ENCODE peak calls at places on chromosomes 2 and 18, in seven cellular contexts. One of them, this sample, is unnamed.
A peak's percentile ranks its signal among the peaks of the same experiment; 100 is the strongest.

GRCh38 chr2:72131916-72132841 is 15.5 kb downstream of the CYP26B1 start:
- DNase-seq in GM10248: no peak
- DNase-seq in neural crest cell: no peak
- DNase-seq in progenitor cell of endocrine pancreas: no peak
- DNase-seq in neural progenitor cell: no peak
- DNase-seq in AG04450: no peak
- DNase-seq in tibial nerve: no peak
- DNase-seq in this sample: no peak

GRCh38 chr2:239190346-239190745 is 210.5 kb downstream of the HDAC4 start:
- DNase-seq in GM10248: no peak
- DNase-seq in neural crest cell: no peak
- DNase-seq in progenitor cell of endocrine pancreas: no peak
- DNase-seq in neural progenitor cell: no peak
- DNase-seq in tibial nerve: no peak
- DNase-seq in AG04450: no peak
- DNase-seq in this sample: no peak

GRCh38 chr2:45210466-45211195 is 201.4 kb upstream of the SIX2 start:
- DNase-seq in AG04450: peak; percentile 10
- DNase-seq in neural crest cell: no peak
- DNase-seq in tibial nerve: no peak
- DNase-seq in progenitor cell of endocrine pancreas: no peak
- DNase-seq in GM10248: no peak
- DNase-seq in neural progenitor cell: no peak
- DNase-seq in this sample: no peak

GRCh38 chr2:180696005-180696404 is 284.4 kb upstream of the UBE2E3 start:
- DNase-seq in tibial nerve: no peak
- DNase-seq in neural crest cell: no peak
- DNase-seq in neural progenitor cell: no peak
- DNase-seq in GM10248: no peak
- DNase-seq in AG04450: no peak
- DNase-seq in progenitor cell of endocrine pancreas: no peak
- DNase-seq in this sample: no peak

GRCh38 chr2:17538844-17539554 is 1.5 kb upstream of the VSNL1 start:
- DNase-seq in AG04450: no peak
- DNase-seq in tibial nerve: no peak
- DNase-seq in progenitor cell of endocrine pancreas: peak; percentile 66
- DNase-seq in neural progenitor cell: peak; percentile 87
- DNase-seq in GM10248: peak; percentile 48
- DNase-seq in neural crest cell: peak; percentile 64
- DNase-seq in this sample: peak; percentile 85

GRCh38 chr2:216023055-216023648 is 9.8 kb upstream of the MREG start:
- DNase-seq in neural crest cell: peak; percentile 36
- DNase-seq in GM10248: peak; percentile 60
- DNase-seq in progenitor cell of endocrine pancreas: no peak
- DNase-seq in tibial nerve: peak; percentile 51
- DNase-seq in AG04450: no peak
- DNase-seq in neural progenitor cell: peak; percentile 55
- DNase-seq in this sample: peak; percentile 56

GRCh38 chr2:158458617-158458920 is 1.8 kb downstream of the PKP4 start:
- DNase-seq in neural crest cell: no peak
- DNase-seq in AG04450: no peak
- DNase-seq in GM10248: no peak
- DNase-seq in tibial nerve: no peak
- DNase-seq in progenitor cell of endocrine pancreas: no peak
- DNase-seq in neural progenitor cell: no peak
- DNase-seq in this sample: no peak

GRCh38 chr2:188599140-188599539 is 307.5 kb downstream of the GULP1 start:
- DNase-seq in GM10248: no peak
- DNase-seq in tibial nerve: no peak
- DNase-seq in AG04450: no peak
- DNase-seq in progenitor cell of endocrine pancreas: no peak
- DNase-seq in neural progenitor cell: no peak
- DNase-seq in neural crest cell: no peak
- DNase-seq in this sample: no peak

GRCh38 chr2:20378341-20378740 is 27.7 kb upstream of the PUM2 start:
- DNase-seq in AG04450: no peak
- DNase-seq in neural progenitor cell: no peak
- DNase-seq in progenitor cell of endocrine pancreas: no peak
- DNase-seq in neural crest cell: no peak
- DNase-seq in tibial nerve: no peak
- DNase-seq in GM10248: no peak
- DNase-seq in this sample: no peak

GRCh38 chr2:20378891-20379519 is 28.4 kb upstream of the PUM2 start:
- DNase-seq in GM10248: no peak
- DNase-seq in AG04450: peak; percentile 72
- DNase-seq in tibial nerve: peak; percentile 73
- DNase-seq in neural progenitor cell: peak; percentile 86
- DNase-seq in progenitor cell of endocrine pancreas: peak; percentile 49
- DNase-seq in neural crest cell: peak; percentile 60
- DNase-seq in this sample: peak; percentile 75

GRCh38 chr2:20384949-20385348 is 34.3 kb upstream of the PUM2 start:
- DNase-seq in GM10248: no peak
- DNase-seq in AG04450: no peak
- DNase-seq in neural crest cell: no peak
- DNase-seq in progenitor cell of endocrine pancreas: no peak
- DNase-seq in tibial nerve: no peak
- DNase-seq in neural progenitor cell: no peak
- DNase-seq in this sample: no peak

GRCh38 chr2:20381457-20381856 is 30.8 kb upstream of the PUM2 start:
- DNase-seq in GM10248: no peak
- DNase-seq in progenitor cell of endocrine pancreas: no peak
- DNase-seq in tibial nerve: peak; percentile 43
- DNase-seq in neural progenitor cell: peak; percentile 28
- DNase-seq in neural crest cell: no peak
- DNase-seq in AG04450: no peak
- DNase-seq in this sample: no peak

DNA sequence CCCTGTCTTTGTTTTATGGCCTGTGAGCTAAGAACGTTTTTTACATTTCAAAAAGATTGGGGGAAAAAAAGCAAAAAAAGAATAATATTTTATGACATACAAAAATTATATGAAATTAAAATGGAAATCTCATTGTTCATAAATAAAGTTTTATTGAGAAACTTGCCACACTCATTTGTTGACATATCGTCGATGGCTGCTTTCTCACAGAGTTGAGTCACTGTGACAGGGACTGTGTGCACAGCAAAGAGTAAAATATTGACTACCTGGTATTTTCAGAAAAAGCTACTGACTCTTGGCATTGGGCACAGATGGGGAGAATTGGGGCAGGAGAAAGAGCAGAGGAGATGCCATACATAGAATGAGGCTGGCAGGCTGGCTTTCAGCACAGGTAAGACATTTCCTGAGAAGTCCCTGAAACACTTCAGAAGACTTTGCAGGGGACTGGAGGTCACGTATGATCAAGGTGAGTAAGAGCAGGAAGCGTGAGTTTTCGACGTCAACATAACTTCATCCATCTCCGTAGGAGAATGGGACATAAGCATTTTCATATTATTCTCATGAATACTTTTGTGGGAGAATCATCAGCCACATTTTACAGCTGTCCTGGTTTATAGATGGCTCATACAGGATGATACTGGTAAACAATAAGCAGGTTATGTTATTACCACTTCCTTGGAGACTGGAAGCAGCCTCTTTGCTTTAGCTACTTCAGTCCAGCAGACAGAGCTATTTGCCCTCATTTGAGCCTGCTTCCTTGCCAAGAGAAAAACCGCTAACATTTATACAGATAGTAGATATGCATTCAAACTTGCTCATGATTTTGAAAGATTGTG is 32.5 kb upstream of the PUM2 start:
- DNase-seq in neural progenitor cell: no peak
- DNase-seq in progenitor cell of endocrine pancreas: no peak
- DNase-seq in tibial nerve: no peak
- DNase-seq in neural crest cell: no peak
- DNase-seq in AG04450: peak; percentile 50
- DNase-seq in GM10248: no peak
- DNase-seq in this sample: no peak
- TF ChIP-seq CTCF in neural progenitor cell: no peak
- TF ChIP-seq CTCF in progenitor cell of endocrine pancreas: no peak
- TF ChIP-seq CTCF in tibial nerve: no peak
- TF ChIP-seq CTCF in neural crest cell: no peak
- TF ChIP-seq CTCF in AG04450: peak; percentile 19
- TF ChIP-seq CTCF in GM10248: no peak
- TF ChIP-seq CTCF in this sample: no peak

GRCh38 chr2:88081924-88082609 is 14.4 kb downstream of the SMYD1 start:
- DNase-seq in AG04450: no peak
- DNase-seq in progenitor cell of endocrine pancreas: no peak
- DNase-seq in neural crest cell: no peak
- DNase-seq in tibial nerve: no peak
- DNase-seq in neural progenitor cell: no peak
- DNase-seq in GM10248: no peak
- DNase-seq in this sample: no peak
- TF ChIP-seq CTCF in AG04450: no peak
- TF ChIP-seq CTCF in progenitor cell of endocrine pancreas: no peak
- TF ChIP-seq CTCF in neural crest cell: no peak
- TF ChIP-seq CTCF in tibial nerve: no peak
- TF ChIP-seq CTCF in neural progenitor cell: no peak
- TF ChIP-seq CTCF in GM10248: no peak
- TF ChIP-seq CTCF in this sample: no peak

GRCh38 chr18:31156831-31157763 is 5.6 kb downstream of the DSC1 start:
- DNase-seq in progenitor cell of endocrine pancreas: no peak
- DNase-seq in neural progenitor cell: no peak
- DNase-seq in tibial nerve: no peak
- DNase-seq in GM10248: no peak
- DNase-seq in AG04450: no peak
- DNase-seq in neural crest cell: no peak
- DNase-seq in this sample: no peak
- TF ChIP-seq CTCF in progenitor cell of endocrine pancreas: no peak
- TF ChIP-seq CTCF in neural progenitor cell: no peak
- TF ChIP-seq CTCF in tibial nerve: no peak
- TF ChIP-seq CTCF in GM10248: no peak
- TF ChIP-seq CTCF in AG04450: no peak
- TF ChIP-seq CTCF in neural crest cell: no peak
- TF ChIP-seq CTCF in this sample: no peak

GRCh38 chr2:96213379-96213778 is 4.8 kb upstream of the STARD7 start:
- DNase-seq in neural progenitor cell: no peak
- DNase-seq in neural crest cell: no peak
- DNase-seq in tibial nerve: no peak
- DNase-seq in AG04450: no peak
- DNase-seq in GM10248: no peak
- DNase-seq in progenitor cell of endocrine pancreas: no peak
- DNase-seq in this sample: no peak
- TF ChIP-seq CTCF in neural progenitor cell: no peak
- TF ChIP-seq CTCF in neural crest cell: no peak
- TF ChIP-seq CTCF in tibial nerve: no peak
- TF ChIP-seq CTCF in AG04450: no peak
- TF ChIP-seq CTCF in GM10248: no peak
- TF ChIP-seq CTCF in progenitor cell of endocrine pancreas: no peak
- TF ChIP-seq CTCF in this sample: no peak